ENCODE peak calls at places on chromosomes 2 and 18, in five cellular contexts. Q is stomach, J is transverse colon, Z is Peyer's patch, H is adrenal gland. M is an unnamed sample.

GRCh38 chr18:54671291-54671881 is 80.3 kb downstream of the DYNAP start:
- DNase-seq in Q (no peak), J (no peak), Z (no peak), H (no peak), M (no peak)

GRCh38 chr2:239022437-239023260 is 174.8 kb downstream of the TWIST2 start:
- DNase-seq in Q (no peak), J (no peak), Z (no peak), H (no peak), M (no peak)

GRCh38 chr2:95043300-95043786 is 17.8 kb downstream of the MAL start:
- DNase-seq in Q (peak; percentile 85), J (peak; percentile 53), Z (no peak), H (peak; percentile 92), M (peak; percentile 70)

GRCh38 chr2:55204536-55204935 is 27.6 kb downstream of the CLHC1 start:
- DNase-seq in Q (no peak), J (no peak), Z (no peak), H (no peak), M (no peak)

GRCh38 chr2:62603154-62603712 is 97.2 kb upstream of the TMEM17 start:
- DNase-seq in Q (no peak), J (no peak), Z (no peak), H (no peak), M (no peak)

GRCh38 chr2:216658702-216659231 is 25.5 kb downstream of the IGFBP2 start:
- DNase-seq in Q (no peak), J (no peak), Z (no peak), H (no peak), M (no peak)

GRCh38 chr18:32911660-32912284 is 138.9 kb upstream of the KLHL14 start:
- DNase-seq in Q (no peak), J (no peak), Z (no peak), H (no peak), M (no peak)

GRCh38 chr2:129908721-129909373 is 70.6 kb upstream of the RAB6C start:
- DNase-seq in Q (peak; percentile 11), J (no peak), Z (no peak), H (no peak), M (no peak)

GRCh38 chr2:200039847-200040246 is 84.5 kb downstream of the MAIP1 start:
- DNase-seq in Q (no peak), J (no peak), Z (no peak), H (no peak), M (no peak)

GRCh38 chr2:109264595-109265328 is 135.8 kb downstream of the SH3RF3 start:
- DNase-seq in Q (no peak), J (no peak), Z (peak; percentile 41), H (no peak), M (peak; percentile 25)

DNA sequence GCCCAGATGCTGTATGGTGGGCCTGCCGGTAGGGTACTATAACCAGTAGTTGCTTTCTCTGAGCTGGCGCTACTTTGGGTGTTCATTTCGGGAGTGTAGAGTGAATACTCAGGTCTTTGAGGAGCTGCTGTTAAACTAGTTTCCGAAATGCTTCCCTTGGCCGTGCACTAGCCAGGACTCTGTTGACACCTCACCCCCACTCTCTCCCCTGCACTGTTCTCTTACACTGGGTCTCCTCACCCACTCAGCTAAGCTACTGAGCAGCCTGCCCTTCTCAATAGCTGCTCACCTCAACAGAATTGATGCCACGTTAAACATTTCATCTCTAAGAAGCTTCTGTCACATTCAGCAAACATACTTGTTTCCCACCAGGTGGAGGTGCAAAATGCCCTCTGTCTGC is 86.9 kb downstream of the RAPGEF4 start:
- DNase-seq in Q (no peak), J (no peak), Z (no peak), H (no peak), M (no peak)
- TF ChIP-seq POLR2A in Q (no peak), J (no peak), Z (no peak), H (no peak), M (no peak)

DNA sequence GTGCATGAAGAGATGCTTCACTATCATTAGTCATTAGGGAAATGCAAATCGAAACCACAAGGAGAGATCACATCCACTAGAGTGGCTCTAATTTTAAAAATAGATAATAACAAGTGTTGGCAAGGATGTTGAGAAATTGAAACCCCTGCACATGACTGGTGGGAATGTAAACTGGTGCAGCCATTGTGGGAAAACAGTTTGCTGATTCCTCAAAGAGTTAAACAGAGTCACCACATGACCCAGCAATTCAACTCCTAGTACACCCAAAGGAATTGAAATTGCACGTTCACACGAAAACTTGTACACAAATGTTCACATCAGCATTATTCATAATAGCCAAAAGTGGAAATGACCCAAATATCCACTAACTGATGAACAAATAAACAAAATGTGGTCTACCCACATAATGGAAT is 179.5 kb downstream of the BCL2 start:
- DNase-seq in Q (no peak), J (no peak), Z (no peak), H (no peak), M (no peak)
- H3K27me3 ChIP-seq in Q (no peaks in the 10 kb centered on the region), J (no peaks in the 10 kb centered on the region), Z (no peaks in the 10 kb centered on the region), H (no peaks in the 10 kb centered on the region), M (no peaks in the 10 kb centered on the region)

DNA sequence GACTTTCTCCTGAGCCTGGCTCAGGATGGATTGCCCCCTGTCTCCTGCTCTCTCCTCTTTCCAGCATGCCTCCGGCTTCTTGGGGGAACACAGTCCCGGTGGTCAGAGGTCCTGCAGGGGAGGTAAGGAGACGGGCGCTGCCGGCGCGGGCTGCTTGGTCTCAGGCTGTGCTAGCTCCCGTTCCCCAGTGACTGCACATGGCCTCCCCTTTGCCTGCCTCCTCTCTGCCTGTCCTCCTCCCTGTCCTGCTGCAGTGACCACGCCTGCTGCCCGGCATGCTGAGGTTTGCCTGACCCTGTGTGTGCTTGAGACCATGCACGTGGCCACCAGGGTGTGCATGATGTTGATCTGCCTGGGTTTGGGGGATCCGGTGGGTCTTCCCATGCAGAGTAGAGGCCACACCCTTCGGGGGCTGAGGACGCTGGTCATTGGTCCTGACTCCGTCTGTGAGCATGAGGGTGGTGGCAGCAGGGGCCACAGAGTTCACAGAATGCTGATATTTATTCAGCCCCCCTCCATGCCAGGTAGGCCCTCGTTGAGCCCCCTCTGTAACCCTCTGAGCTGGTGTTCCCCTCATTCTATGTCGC is 42.9 kb upstream of the MCFD2 start:
- DNase-seq in Q (no peak), J (no peak), Z (no peak), H (no peak), M (no peak)
- H3K36me3 ChIP-seq in Q (peaks cover 65% of the 10 kb centered on the region), J (no peaks in the 10 kb centered on the region), Z (no peaks in the 10 kb centered on the region), H (no peaks in the 10 kb centered on the region), M (no peaks in the 10 kb centered on the region)

GRCh38 chr2:6865346-6866238 is at the start of gene CMPK2:
- DNase-seq in Q (peak; percentile 85), J (peak; percentile 85), Z (peak; percentile 89), H (peak; percentile 77), M (peak; percentile 51)
- TF ChIP-seq POLR2A in Q (no peak), J (peak; percentile 18), Z (peak; percentile 32), H (peak; percentile 41), M (no peak)

DNA sequence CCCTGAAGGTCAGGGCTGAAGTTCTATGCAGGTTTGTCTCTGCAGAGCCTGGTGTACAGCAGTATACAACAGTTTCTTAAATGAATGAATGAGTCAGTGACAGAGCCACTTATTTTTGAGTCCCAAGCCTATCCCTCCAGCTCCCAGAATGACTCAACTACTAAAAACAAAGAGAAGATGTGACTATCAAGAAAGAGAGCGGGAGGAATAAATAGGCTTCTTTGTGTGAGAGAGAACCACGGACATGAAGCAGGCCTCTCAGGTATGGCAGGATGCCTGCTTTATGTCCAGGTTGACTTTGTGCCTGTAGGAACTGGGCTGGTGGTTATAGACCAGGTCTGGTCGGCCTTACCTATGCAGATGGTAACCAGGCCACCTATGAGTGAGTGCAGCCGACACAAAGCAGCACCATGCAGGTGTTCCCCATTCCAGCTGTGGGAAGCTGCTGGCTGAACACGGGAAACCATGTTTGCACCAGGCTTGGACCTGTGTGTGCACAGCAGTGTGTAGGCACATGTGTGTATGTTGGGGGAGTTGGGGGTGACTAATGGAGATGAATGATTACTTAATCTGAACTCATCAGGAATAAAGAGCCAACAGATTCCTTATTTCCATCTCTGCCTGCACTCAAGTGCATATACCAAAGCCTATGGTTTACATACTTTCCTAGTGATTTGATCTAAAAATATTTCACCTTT is 171.0 kb downstream of the OSR1 start:
- DNase-seq in Q (no peak), J (no peak), Z (no peak), H (no peak), M (no peak)
- H3K27me3 ChIP-seq in Q (no peaks in the 10 kb centered on the region), J (no peaks in the 10 kb centered on the region), Z (no peaks in the 10 kb centered on the region), H (no peaks in the 10 kb centered on the region), M (no peaks in the 10 kb centered on the region)

DNA sequence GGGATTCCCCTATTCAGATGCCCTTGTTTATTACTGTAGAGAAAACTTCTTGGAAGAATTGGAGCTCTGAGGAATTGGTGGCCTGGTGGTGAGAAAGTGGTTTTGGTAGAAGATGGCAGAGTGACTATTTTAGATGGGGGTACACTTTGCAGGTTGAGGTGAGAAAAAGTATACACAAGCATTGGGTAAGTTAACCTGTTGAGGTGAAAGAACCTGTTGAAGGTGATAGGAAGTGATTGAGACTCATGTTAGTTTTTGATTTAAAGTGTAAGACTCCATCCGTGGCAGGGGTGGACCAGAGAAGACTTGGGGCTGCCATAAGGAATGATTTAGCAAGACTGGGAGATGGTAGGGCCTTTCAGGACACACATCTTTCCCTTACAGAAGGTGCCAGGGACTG is 3.1 kb downstream of the CCT7 start:
- DNase-seq in Q (no peak), J (no peak), Z (no peak), H (no peak), M (no peak)
- H3K36me3 ChIP-seq in Q (peaks cover 39% of the 10 kb centered on the region), J (no peaks in the 10 kb centered on the region), Z (no peaks in the 10 kb centered on the region), H (no peaks in the 10 kb centered on the region), M (no peaks in the 10 kb centered on the region)

GRCh38 chr2:207792244-207792785 is 22.6 kb upstream of the FZD5 start:
- DNase-seq in Q (no peak), J (no peak), Z (no peak), H (peak; percentile 20), M (no peak)
- TF ChIP-seq POLR2A in Q (no peak), J (no peak), Z (no peak), H (no peak), M (no peak)

DNA sequence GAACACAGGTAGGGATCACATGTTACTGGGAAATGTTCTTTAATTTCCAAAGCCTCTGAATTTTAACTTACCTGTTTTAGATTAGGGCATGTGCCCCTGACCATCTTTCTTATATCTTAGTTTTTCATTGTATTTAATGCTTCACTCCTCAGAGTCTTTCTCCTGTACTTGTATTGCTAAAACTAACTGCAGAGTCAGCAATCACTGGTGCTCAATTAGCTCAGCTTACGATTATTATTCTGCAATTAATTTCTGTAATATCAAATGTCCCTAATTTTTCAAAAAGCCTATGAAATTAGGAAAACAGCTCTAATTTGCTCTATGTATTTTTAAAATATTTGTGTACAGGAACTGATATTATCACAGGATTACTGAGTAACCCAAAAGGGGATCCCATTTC is 693.2 kb upstream of the SLC8A1 start:
- DNase-seq in Q (no peak), J (no peak), Z (no peak), H (no peak), M (no peak)
- H3K27me3 ChIP-seq in Q (no peaks in the 10 kb centered on the region), J (no peaks in the 10 kb centered on the region), Z (no peaks in the 10 kb centered on the region), H (no peaks in the 10 kb centered on the region), M (no peaks in the 10 kb centered on the region)

M was measured in testis.